ENCODE peak calls at places on chromosomes 2 and 18, in ten cellular contexts. T is ACHN; B is stimulated activated CD8-positive, alpha-beta memory T cell treated with anti-CD3 and anti-CD28 coated beads, Interleukin-4, amount 100 ng/mL, for 24 hours; N is fibroblast of the conjunctiva; Y is CD8-positive, alpha-beta T cell; J is CD4-positive, alpha-beta T cell; G is T47D; M is esophagus squamous epithelium; Q is stimulated activated naive B cell treated with anti-CD40 and anti-IgM and Interleukin-4, amounts not matched to agents 10 μg/mL and 1 μg/mL and 100 μg/mL, for 72 hours; S is NCI-H2081. F is an unnamed sample.

GRCh38 chr2:230258483-230258882 is 32.9 kb downstream of the SP140 start:
- DNase-seq in B (no peak), J (no peak), T (no peak), N (no peak), Q (no peak), Y (no peak), M (no peak), G (no peak), S (no peak), F (no peak)

GRCh38 chr2:39059366-39059952 is 61.4 kb downstream of the SOS1 start:
- DNase-seq in G (peak; percentile 42), N (peak; percentile 35), J (no peak), S (peak; percentile 37), Q (no peak), B (no peak), M (no peak), Y (no peak), T (peak; percentile 71), F (peak; percentile 56)

GRCh38 chr2:122748552-122749011 is 993.1 kb downstream of the TSN start:
- DNase-seq in G (peak; percentile 32), M (no peak), B (no peak), T (peak; percentile 24), J (no peak), S (no peak), N (peak; percentile 17), Q (no peak), Y (no peak), F (no peak)

GRCh38 chr18:39751161-39751560 is 2185.6 kb upstream of the CELF4 start:
- DNase-seq in G (no peak), N (no peak), Y (no peak), B (no peak), M (no peak), J (no peak), Q (no peak), T (no peak), S (no peak), F (no peak)

GRCh38 chr2:238061310-238062202 is 755 bp downstream of the SCLY start:
- DNase-seq in N (no peak), Q (no peak), Y (no peak), B (no peak), J (no peak), T (peak; percentile 60), M (no peak), G (peak; percentile 28), S (peak; percentile 17), F (peak; percentile 44)

GRCh38 chr2:113851640-113852039 is 38.2 kb upstream of the ACTR3 start:
- DNase-seq in J (no peak), G (no peak), Y (no peak), S (no peak), N (no peak), M (no peak), T (no peak), Q (no peak), B (no peak), F (no peak)

GRCh38 chr2:172734711-172735645 is 667 bp upstream of the RAPGEF4 start:
- DNase-seq in S (no peak), B (peak; percentile 12), T (no peak), Q (no peak), M (no peak), Y (no peak), G (no peak), N (no peak), J (no peak), F (peak; percentile 39)

GRCh38 chr2:134465228-134465627 is 211.4 kb downstream of the MGAT5 start:
- DNase-seq in T (no peak), Y (no peak), M (no peak), N (no peak), B (no peak), J (no peak), G (no peak), S (no peak), Q (no peak), F (no peak)

GRCh38 chr2:41932241-41933034 is 115.4 kb upstream of the PKDCC start:
- DNase-seq in J (no peak), B (no peak), Q (no peak), T (no peak), N (peak; percentile 94), Y (no peak), M (peak; percentile 3), G (no peak), S (no peak), F (no peak)

GRCh38 chr2:230067990-230068657 is 600 bp downstream of the SLC16A14 start:
- DNase-seq in S (peak; percentile 61), B (peak; percentile 35), Y (peak; percentile 21), Q (peak; percentile 31), J (peak; percentile 49), G (peak; percentile 38), T (peak; percentile 37), M (no peak), N (no peak), F (peak; percentile 41)

GRCh38 chr18:8139127-8139591 is 470.1 kb upstream of the RAB12 start:
- DNase-seq in G (no peak), T (no peak), M (no peak), J (no peak), B (no peak), Y (no peak), N (no peak), Q (no peak), S (no peak), F (no peak)

GRCh38 chr2:11330457-11331142 is 13.8 kb downstream of the ROCK2 start:
- DNase-seq in T (no peak), J (no peak), M (no peak), Y (no peak), N (no peak), S (no peak), G (peak; percentile 29), B (no peak), Q (no peak), F (no peak)

GRCh38 chr2:71930073-71930681 is 217.5 kb downstream of the CYP26B1 start:
- DNase-seq in G (peak; percentile 53), Q (no peak), T (no peak), Y (no peak), S (no peak), B (no peak), N (peak; percentile 50), J (peak; percentile 22), M (no peak), F (peak; percentile 87)

GRCh38 chr18:58856881-58857280 is 7.8 kb upstream of the ZNF532 start:
- DNase-seq in G (no peak), N (no peak), J (no peak), T (no peak), M (no peak), Y (no peak), Q (no peak), B (no peak), S (no peak), F (no peak)

GRCh38 chr2:43823751-43824150 is 14.9 kb downstream of the ABCG5 start:
- DNase-seq in S (no peak), N (no peak), G (no peak), Q (no peak), J (no peak), M (no peak), B (no peak), Y (no peak), T (no peak), F (no peak)

GRCh38 chr18:9849407-9849961 is 36.3 kb upstream of the TXNDC2 start:
- DNase-seq in Y (no peak), J (no peak), M (no peak), Q (no peak), S (no peak), G (peak; percentile 56), B (no peak), N (no peak), T (no peak), F (no peak)

GRCh38 chr2:236205867-236206645 is 37.9 kb upstream of the GBX2 start:
- DNase-seq in Q (no peak), S (no peak), N (no peak), Y (no peak), G (no peak), J (no peak), B (no peak), T (no peak), M (no peak), F (no peak)

GRCh38 chr2:131039908-131040660 is 53.2 kb downstream of the FAM168B start:
- DNase-seq in Q (no peak), S (no peak), N (no peak), G (no peak), Y (no peak), T (no peak), B (no peak), M (no peak), J (no peak), F (no peak)

GRCh38 chr2:239268082-239268481 is 132.7 kb downstream of the HDAC4 start:
- DNase-seq in M (no peak), T (no peak), B (no peak), J (no peak), N (no peak), G (peak; percentile 88), Q (no peak), S (no peak), Y (no peak), F (no peak)

GRCh38 chr2:84217446-84217845 is 241.6 kb downstream of the SUCLG1 start:
- DNase-seq in B (no peak), N (no peak), Y (no peak), Q (no peak), T (no peak), G (no peak), S (no peak), M (no peak), J (no peak), F (no peak)

GRCh38 chr2:199798881-199799580 is 52.0 kb downstream of the FTCDNL1 start:
- DNase-seq in B (no peak), T (no peak), G (no peak), M (no peak), Y (no peak), J (no peak), S (no peak), Q (no peak), N (no peak), F (no peak)

GRCh38 chr2:235026137-235026536 is 74.3 kb downstream of the SH3BP4 start:
- DNase-seq in Y (no peak), B (no peak), N (peak; percentile 67), T (peak; percentile 84), G (peak; percentile 54), M (no peak), Q (no peak), J (no peak), S (no peak), F (no peak)

GRCh38 chr2:8169443-8169842 is 512.4 kb upstream of the ID2 start:
- DNase-seq in N (peak; percentile 72), S (no peak), Y (no peak), T (no peak), G (no peak), J (no peak), M (no peak), Q (no peak), B (no peak), F (no peak)

GRCh38 chr2:96308248-96308647 is 2.9 kb upstream of the SNRNP200 start:
- DNase-seq in T (no peak), B (no peak), M (no peak), N (no peak), J (no peak), S (no peak), Y (no peak), Q (no peak), G (no peak), F (peak; percentile 65)

GRCh38 chr2:55837073-55837472 is 86.5 kb downstream of the EFEMP1 start:
- DNase-seq in S (no peak), Y (no peak), J (no peak), B (no peak), G (peak; percentile 45), M (no peak), N (no peak), T (no peak), Q (no peak), F (no peak)

GRCh38 chr18:13605477-13605876 is 120.9 kb downstream of the FAM210A start:
- DNase-seq in S (no peak), M (no peak), Q (no peak), N (no peak), Y (no peak), B (no peak), G (no peak), T (no peak), J (no peak), F (no peak)

GRCh38 chr2:239956818-239957261 is 68.3 kb downstream of the NDUFA10 start:
- DNase-seq in Y (no peak), G (no peak), S (no peak), J (no peak), Q (no peak), B (no peak), M (no peak), N (no peak), T (no peak), F (no peak)

GRCh38 chr2:160608525-160609085 is 115.0 kb upstream of the RBMS1 start:
- DNase-seq in M (no peak), G (no peak), Y (no peak), B (no peak), N (no peak), S (no peak), Q (no peak), J (no peak), T (no peak), F (no peak)